ENCODE peak calls at places on chromosomes 11 and 22, in four cellular contexts. U, B, F and R are unnamed samples.

GRCh38 chr11:126485021-126485781 is 129.7 kb downstream of the ST3GAL4 start:
- DNase-seq in F (no peak), B (no peak), U (no peak), R (no peak)

GRCh38 chr11:65643971-65644370 is 6.1 kb downstream of the SIPA1 start:
- DNase-seq in B (no peak), U (no peak), F (no peak), R (no peak)

GRCh38 chr11:33399421-33399820 is 142.2 kb downstream of the HIPK3 start:
- DNase-seq in F (no peak), B (no peak), U (no peak), R (no peak)

GRCh38 chr22:21927174-21927823 is 25.3 kb downstream of the PPM1F start:
- DNase-seq in F (no peak), B (no peak), U (no peak), R (no peak)

GRCh38 chr22:46774456-46775363 is 12.3 kb downstream of the TBC1D22A start:
- DNase-seq in B (no peak), U (no peak), F (no peak), R (no peak)

GRCh38 chr11:74739546-74740270 is 8.5 kb upstream of the CHRDL2 start:
- DNase-seq in F (peak), U (no peak), B (peak), R (peak)

GRCh38 chr11:72378704-72379383 is 55.5 kb downstream of the CLPB start:
- DNase-seq in U (no peak), F (no peak), B (peak), R (peak)

GRCh38 chr11:64008283-64008931 is 22.2 kb downstream of the OTUB1 start:
- DNase-seq in F (no peak), U (no peak), B (no peak), R (no peak)

GRCh38 chr22:31651667-31652066 is 10.3 kb downstream of the PISD start:
- DNase-seq in F (no peak), U (no peak), B (no peak), R (no peak)

GRCh38 chr11:19670030-19670761 is 42.4 kb upstream of the NAV2 start:
- DNase-seq in F (no peak), U (no peak), B (no peak), R (no peak)

GRCh38 chr11:19093976-19094375 is 23.0 kb upstream of the ZDHHC13 start:
- DNase-seq in B (peak), U (no peak), F (no peak), R (no peak)

GRCh38 chr11:26150046-26150445 is 181.9 kb upstream of the ANO3 start:
- DNase-seq in F (no peak), U (no peak), B (no peak), R (no peak)

GRCh38 chr11:72805214-72805613 is 9.0 kb upstream of the ATG16L2 start:
- DNase-seq in B (no peak), F (no peak), U (no peak), R (no peak)